ENCODE peak calls at places on chromosome 18, in five cellular contexts. One of them, this sample, is unnamed.

GRCh38 chr18:70423988-70424387 is 135.1 kb downstream of the SOCS6 start:
- DNase-seq in heart right ventricle: no peak
- DNase-seq in psoas muscle: no peak
- DNase-seq in fibroblast of the aortic adventitia: peak
- DNase-seq in nephron progenitor cell: no peak
- DNase-seq in this sample: no peak

GRCh38 chr18:36899289-36899688 is 70.4 kb downstream of the KIAA1328 start:
- DNase-seq in psoas muscle: no peak
- DNase-seq in fibroblast of the aortic adventitia: peak
- DNase-seq in nephron progenitor cell: no peak
- DNase-seq in heart right ventricle: no peak
- DNase-seq in this sample: no peak

GRCh38 chr18:21538230-21538629 is 62.3 kb downstream of the ESCO1 start:
- DNase-seq in heart right ventricle: no peak
- DNase-seq in nephron progenitor cell: no peak
- DNase-seq in psoas muscle: no peak
- DNase-seq in fibroblast of the aortic adventitia: no peak
- DNase-seq in this sample: no peak

GRCh38 chr18:48354746-48355260 is 54.4 kb downstream of the ZBTB7C start:
- DNase-seq in fibroblast of the aortic adventitia: no peak
- DNase-seq in heart right ventricle: no peak
- DNase-seq in nephron progenitor cell: no peak
- DNase-seq in psoas muscle: no peak
- DNase-seq in this sample: no peak

GRCh38 chr18:61991836-61992235 is 99.0 kb upstream of the RNF152 start:
- DNase-seq in psoas muscle: no peak
- DNase-seq in heart right ventricle: no peak
- DNase-seq in fibroblast of the aortic adventitia: no peak
- DNase-seq in nephron progenitor cell: no peak
- DNase-seq in this sample: no peak

GRCh38 chr18:62420151-62420512 is 95.0 kb downstream of the TNFRSF11A start:
- DNase-seq in nephron progenitor cell: no peak
- DNase-seq in psoas muscle: no peak
- DNase-seq in fibroblast of the aortic adventitia: peak
- DNase-seq in heart right ventricle: no peak
- DNase-seq in this sample: no peak

GRCh38 chr18:31863103-31863502 is 79.8 kb downstream of the TRAPPC8 start:
- DNase-seq in heart right ventricle: no peak
- DNase-seq in psoas muscle: no peak
- DNase-seq in fibroblast of the aortic adventitia: no peak
- DNase-seq in nephron progenitor cell: no peak
- DNase-seq in this sample: no peak

GRCh38 chr18:44750774-44751173 is 70.1 kb downstream of the SETBP1 start:
- DNase-seq in psoas muscle: no peak
- DNase-seq in nephron progenitor cell: no peak
- DNase-seq in heart right ventricle: no peak
- DNase-seq in fibroblast of the aortic adventitia: no peak
- DNase-seq in this sample: no peak

GRCh38 chr18:27717816-27718215 is 459.1 kb downstream of the CDH2 start:
- DNase-seq in nephron progenitor cell: no peak
- DNase-seq in fibroblast of the aortic adventitia: no peak
- DNase-seq in heart right ventricle: no peak
- DNase-seq in psoas muscle: no peak
- DNase-seq in this sample: no peak

DNA sequence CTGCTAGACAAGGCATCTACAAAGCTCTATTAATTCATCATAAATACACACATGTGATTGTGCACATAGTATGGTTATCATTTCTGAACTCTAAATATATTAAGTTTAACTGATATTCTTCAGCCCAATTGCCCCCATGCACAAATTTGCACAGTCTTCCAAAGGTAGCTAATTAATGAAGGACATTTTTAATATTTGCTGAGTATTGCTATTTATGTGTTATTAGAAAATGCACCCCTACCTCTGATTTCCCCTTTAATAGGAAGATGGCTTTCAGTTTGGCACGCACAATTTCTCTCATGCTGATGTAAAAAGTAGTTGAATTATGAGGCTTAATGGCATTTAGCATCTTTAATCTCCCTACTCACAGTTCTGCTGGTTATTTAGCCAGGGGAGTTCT is 242.1 kb downstream of the DCC start:
- DNase-seq in psoas muscle: no peak
- DNase-seq in heart right ventricle: no peak
- DNase-seq in fibroblast of the aortic adventitia: no peak
- DNase-seq in nephron progenitor cell: no peak
- DNase-seq in this sample: no peak
- TF ChIP-seq CTCF in psoas muscle: no peak
- TF ChIP-seq CTCF in heart right ventricle: no peak
- TF ChIP-seq CTCF in fibroblast of the aortic adventitia: no peak
- TF ChIP-seq CTCF in nephron progenitor cell: no peak
- TF ChIP-seq CTCF in this sample: no peak

DNA sequence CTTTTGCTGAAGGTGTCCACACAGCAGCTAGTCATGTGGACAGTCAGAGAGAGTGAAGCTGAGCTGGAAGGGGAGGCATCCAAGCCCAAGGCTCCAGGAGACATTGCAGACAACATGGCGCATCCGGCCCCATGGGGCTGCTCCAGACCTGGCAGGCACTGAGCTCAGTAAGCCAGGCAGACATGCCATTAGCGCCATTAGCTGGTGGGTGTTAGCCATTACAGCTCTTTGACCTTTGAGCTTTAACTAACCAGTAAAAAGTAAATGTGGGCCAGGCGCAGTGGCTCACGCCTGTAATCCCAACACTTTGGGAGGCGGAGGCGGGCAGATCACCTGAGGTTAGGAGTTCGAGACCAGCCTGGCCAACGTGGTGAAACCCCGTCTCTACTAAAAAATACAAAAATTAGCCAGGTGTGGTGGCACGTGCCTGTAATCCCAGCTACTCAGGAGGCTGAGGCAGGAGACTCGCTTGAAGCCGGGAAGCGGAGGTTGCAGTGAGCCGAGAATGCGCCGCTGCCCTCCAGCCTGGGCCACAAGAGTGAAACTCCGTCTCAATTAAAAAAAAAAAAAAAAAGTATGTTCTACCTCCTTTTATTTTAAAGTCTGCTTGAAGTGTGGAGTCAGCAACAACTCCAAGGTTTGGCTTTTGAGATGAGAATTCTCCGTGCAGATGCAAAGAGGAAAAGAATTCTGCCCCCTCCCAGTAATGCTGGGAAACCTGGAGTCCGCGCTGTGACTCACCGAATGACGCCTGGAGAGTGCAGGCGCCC is 69.4 kb downstream of the TWSG1 start:
- DNase-seq in fibroblast of the aortic adventitia: peak
- DNase-seq in nephron progenitor cell: no peak
- DNase-seq in heart right ventricle: no peak
- DNase-seq in psoas muscle: no peak
- DNase-seq in this sample: no peak
- TF ChIP-seq CTCF in fibroblast of the aortic adventitia: no peak
- TF ChIP-seq CTCF in nephron progenitor cell: no peak
- TF ChIP-seq CTCF in heart right ventricle: no peak
- TF ChIP-seq CTCF in psoas muscle: no peak
- TF ChIP-seq CTCF in this sample: no peak

GRCh38 chr18:43271593-43272432 is 5.5 kb downstream of the SYT4 start:
- DNase-seq in heart right ventricle: peak
- DNase-seq in psoas muscle: no peak
- DNase-seq in fibroblast of the aortic adventitia: peak
- DNase-seq in nephron progenitor cell: peak
- DNase-seq in this sample: no peak
- TF ChIP-seq CTCF in heart right ventricle: peak
- TF ChIP-seq CTCF in psoas muscle: peak
- TF ChIP-seq CTCF in fibroblast of the aortic adventitia: peak
- TF ChIP-seq CTCF in nephron progenitor cell: peak
- TF ChIP-seq CTCF in this sample: peak

DNA sequence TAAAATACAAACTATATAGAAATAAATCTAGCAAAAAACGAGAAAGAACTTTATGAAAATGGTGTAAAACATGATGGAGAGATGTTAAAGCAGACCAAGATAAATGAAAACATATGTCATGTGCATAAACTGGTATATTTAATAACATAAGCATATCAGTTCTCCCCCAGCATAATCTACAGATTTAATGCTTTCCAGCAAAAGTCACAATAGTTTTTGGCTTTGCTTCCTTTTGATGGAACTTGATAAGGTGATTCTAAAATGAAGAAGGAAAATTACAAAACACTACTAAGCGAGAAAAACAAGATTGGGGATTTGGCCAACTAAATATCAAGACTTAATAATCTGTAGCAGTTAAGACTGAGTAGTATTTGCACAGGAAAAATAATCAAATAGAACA is 83.6 kb upstream of the L3MBTL4 start:
- DNase-seq in nephron progenitor cell: no peak
- DNase-seq in psoas muscle: no peak
- DNase-seq in heart right ventricle: no peak
- DNase-seq in fibroblast of the aortic adventitia: no peak
- DNase-seq in this sample: no peak
- TF ChIP-seq CTCF in nephron progenitor cell: no peak
- TF ChIP-seq CTCF in psoas muscle: no peak
- TF ChIP-seq CTCF in heart right ventricle: no peak
- TF ChIP-seq CTCF in fibroblast of the aortic adventitia: no peak
- TF ChIP-seq CTCF in this sample: no peak

GRCh38 chr18:74480149-74480651 is 16.0 kb upstream of the CNDP2 start:
- DNase-seq in fibroblast of the aortic adventitia: no peak
- DNase-seq in nephron progenitor cell: no peak
- DNase-seq in heart right ventricle: no peak
- DNase-seq in psoas muscle: no peak
- DNase-seq in this sample: no peak

GRCh38 chr18:74485860-74486849 is 10.0 kb upstream of the CNDP2 start:
- DNase-seq in nephron progenitor cell: no peak
- DNase-seq in heart right ventricle: no peak
- DNase-seq in psoas muscle: no peak
- DNase-seq in fibroblast of the aortic adventitia: no peak
- DNase-seq in this sample: no peak

GRCh38 chr18:74479486-74480148 is 16.5 kb upstream of the CNDP2 start:
- DNase-seq in nephron progenitor cell: no peak
- DNase-seq in psoas muscle: no peak
- DNase-seq in heart right ventricle: no peak
- DNase-seq in fibroblast of the aortic adventitia: no peak
- DNase-seq in this sample: no peak

GRCh38 chr18:74478876-74479275 is 17.3 kb upstream of the CNDP2 start:
- DNase-seq in fibroblast of the aortic adventitia: peak
- DNase-seq in nephron progenitor cell: no peak
- DNase-seq in psoas muscle: no peak
- DNase-seq in heart right ventricle: no peak
- DNase-seq in this sample: no peak

GRCh38 chr18:74482697-74483096 is 13.5 kb upstream of the CNDP2 start:
- DNase-seq in psoas muscle: no peak
- DNase-seq in heart right ventricle: no peak
- DNase-seq in fibroblast of the aortic adventitia: no peak
- DNase-seq in nephron progenitor cell: no peak
- DNase-seq in this sample: no peak
- TF ChIP-seq CTCF in psoas muscle: no peak
- TF ChIP-seq CTCF in heart right ventricle: no peak
- TF ChIP-seq CTCF in fibroblast of the aortic adventitia: no peak
- TF ChIP-seq CTCF in nephron progenitor cell: no peak
- TF ChIP-seq CTCF in this sample: no peak

DNA sequence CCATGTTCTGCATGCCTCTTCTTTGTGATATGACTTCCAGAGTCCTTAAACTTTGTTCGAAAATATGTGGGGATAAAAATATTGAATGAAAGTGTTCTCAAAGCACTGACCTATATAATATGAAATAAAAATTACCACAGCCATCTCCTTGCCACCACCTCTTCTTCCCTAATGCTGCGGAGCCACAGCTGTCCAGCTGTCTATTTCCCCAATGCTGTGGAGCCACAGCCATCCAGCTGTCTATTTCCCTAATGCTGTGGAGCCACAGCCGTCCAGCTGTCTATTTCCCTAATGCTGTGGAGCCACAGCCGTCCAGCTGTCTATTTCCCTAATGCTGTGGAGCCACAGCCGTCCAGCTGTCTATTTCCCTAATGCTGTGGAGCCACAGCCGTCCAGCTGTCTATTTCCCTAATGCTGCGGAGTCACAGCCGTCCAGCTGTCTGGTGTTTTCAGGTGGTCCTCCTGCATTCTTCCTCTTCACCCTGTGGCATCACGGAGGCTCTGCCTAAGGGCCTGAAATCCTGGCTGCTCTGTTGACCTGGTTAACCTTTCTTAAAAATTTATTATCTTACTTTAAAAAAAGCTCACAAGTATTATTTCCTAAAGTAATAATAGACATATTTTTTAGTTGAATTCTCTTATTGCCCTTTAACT is 266.1 kb upstream of the MEX3C start:
- DNase-seq in heart right ventricle: no peak
- DNase-seq in fibroblast of the aortic adventitia: no peak
- DNase-seq in nephron progenitor cell: no peak
- DNase-seq in psoas muscle: no peak
- DNase-seq in this sample: no peak
- TF ChIP-seq CTCF in heart right ventricle: no peak
- TF ChIP-seq CTCF in fibroblast of the aortic adventitia: no peak
- TF ChIP-seq CTCF in nephron progenitor cell: no peak
- TF ChIP-seq CTCF in psoas muscle: no peak
- TF ChIP-seq CTCF in this sample: no peak

GRCh38 chr18:58125183-58125582 is 81.2 kb downstream of the NEDD4L start:
- DNase-seq in nephron progenitor cell: no peak
- DNase-seq in psoas muscle: no peak
- DNase-seq in fibroblast of the aortic adventitia: no peak
- DNase-seq in heart right ventricle: no peak
- DNase-seq in this sample: no peak
- TF ChIP-seq CTCF in nephron progenitor cell: no peak
- TF ChIP-seq CTCF in psoas muscle: no peak
- TF ChIP-seq CTCF in fibroblast of the aortic adventitia: no peak
- TF ChIP-seq CTCF in heart right ventricle: no peak
- TF ChIP-seq CTCF in this sample: no peak

GRCh38 chr18:8882632-8883408 is 177.5 kb downstream of the MTCL1 start:
- DNase-seq in nephron progenitor cell: peak
- DNase-seq in heart right ventricle: no peak
- DNase-seq in fibroblast of the aortic adventitia: no peak
- DNase-seq in psoas muscle: no peak
- DNase-seq in this sample: no peak
- TF ChIP-seq CTCF in nephron progenitor cell: no peak
- TF ChIP-seq CTCF in heart right ventricle: no peak
- TF ChIP-seq CTCF in fibroblast of the aortic adventitia: peak
- TF ChIP-seq CTCF in psoas muscle: no peak
- TF ChIP-seq CTCF in this sample: no peak

This sample was measured in mesothelial cell of epicardium.